ENCODE peak calls at places on chromosome 17, in four cellular contexts. One of them, this sample, is unnamed.

GRCh38 chr17:41581366-41582060 is 5.2 kb downstream of the KRT14 start:
- DNase-seq in AG10803: no peak
- DNase-seq in cardiac fibroblast: no peak
- DNase-seq in NCI-H1694 treated with DMSO at 0.1 percent for 48 hours: no peak
- DNase-seq in this sample: no peak

GRCh38 chr17:42276609-42277341 is 584 bp upstream of the STAT5B start:
- DNase-seq in AG10803: peak; percentile 73
- DNase-seq in cardiac fibroblast: peak; percentile 89
- DNase-seq in NCI-H1694 treated with DMSO at 0.1 percent for 48 hours: no peak
- DNase-seq in this sample: peak; percentile 76

GRCh38 chr17:75845058-75845711 is 981 bp upstream of the UNC13D start:
- DNase-seq in AG10803: peak; percentile 68
- DNase-seq in cardiac fibroblast: peak; percentile 79
- DNase-seq in NCI-H1694 treated with DMSO at 0.1 percent for 48 hours: peak; percentile 15
- DNase-seq in this sample: peak; percentile 54

GRCh38 chr17:68511254-68511670 is 968 bp upstream of the PRKAR1A start:
- DNase-seq in AG10803: no peak
- DNase-seq in cardiac fibroblast: no peak
- DNase-seq in NCI-H1694 treated with DMSO at 0.1 percent for 48 hours: peak; percentile 22
- DNase-seq in this sample: no peak

GRCh38 chr17:43608313-43608712 is 53.4 kb downstream of the MEOX1 start:
- DNase-seq in AG10803: peak; percentile 16
- DNase-seq in cardiac fibroblast: peak; percentile 12
- DNase-seq in NCI-H1694 treated with DMSO at 0.1 percent for 48 hours: no peak
- DNase-seq in this sample: no peak

GRCh38 chr17:75806822-75807500 is 22.4 kb downstream of the UNK start:
- DNase-seq in AG10803: no peak
- DNase-seq in cardiac fibroblast: no peak
- DNase-seq in NCI-H1694 treated with DMSO at 0.1 percent for 48 hours: no peak
- DNase-seq in this sample: no peak

GRCh38 chr17:39688475-39688835 is 598 bp upstream of the PGAP3 start:
- DNase-seq in AG10803: no peak
- DNase-seq in cardiac fibroblast: no peak
- DNase-seq in NCI-H1694 treated with DMSO at 0.1 percent for 48 hours: no peak
- DNase-seq in this sample: no peak

GRCh38 chr17:57995076-57995956 is 7.3 kb upstream of the VEZF1 start:
- DNase-seq in AG10803: peak; percentile 85
- DNase-seq in cardiac fibroblast: peak; percentile 87
- DNase-seq in NCI-H1694 treated with DMSO at 0.1 percent for 48 hours: peak; percentile 89
- DNase-seq in this sample: peak; percentile 89

GRCh38 chr17:61353211-61353610 is 46.4 kb upstream of the TBX2 start:
- DNase-seq in AG10803: no peak
- DNase-seq in cardiac fibroblast: no peak
- DNase-seq in NCI-H1694 treated with DMSO at 0.1 percent for 48 hours: no peak
- DNase-seq in this sample: no peak

GRCh38 chr17:75897076-75898019 is 597 bp upstream of the TRIM65 start:
- DNase-seq in AG10803: no peak
- DNase-seq in cardiac fibroblast: no peak
- DNase-seq in NCI-H1694 treated with DMSO at 0.1 percent for 48 hours: no peak
- DNase-seq in this sample: no peak

GRCh38 chr17:50686494-50687199 is 21.1 kb downstream of the ANKRD40 start:
- DNase-seq in AG10803: peak; percentile 93
- DNase-seq in cardiac fibroblast: peak; percentile 81
- DNase-seq in NCI-H1694 treated with DMSO at 0.1 percent for 48 hours: no peak
- DNase-seq in this sample: peak; percentile 84

GRCh38 chr17:14833201-14833773 is 431.8 kb downstream of the PMP22 start:
- DNase-seq in AG10803: peak; percentile 81
- DNase-seq in cardiac fibroblast: peak; percentile 59
- DNase-seq in NCI-H1694 treated with DMSO at 0.1 percent for 48 hours: no peak
- DNase-seq in this sample: peak; percentile 84